ENCODE peak calls at places on chromosomes 4 and X, in eight cellular contexts. One of them, this sample, is unnamed.

GRCh38 chr4:73109493-73109892 is 40.0 kb upstream of the COX18 start:
- DNase-seq in stomach: no peak
- DNase-seq in HFF-Myc: no peak
- DNase-seq in fibroblast of villous mesenchyme: no peak
- DNase-seq in fibroblast of pulmonary artery: no peak
- DNase-seq in nephron progenitor cell: no peak
- DNase-seq in lung: no peak
- DNase-seq in left lung: no peak
- DNase-seq in this sample: no peak

GRCh38 chr4:155889946-155890345 is 13.6 kb upstream of the TDO2 start:
- DNase-seq in stomach: no peak
- DNase-seq in HFF-Myc: no peak
- DNase-seq in fibroblast of villous mesenchyme: no peak
- DNase-seq in fibroblast of pulmonary artery: no peak
- DNase-seq in nephron progenitor cell: no peak
- DNase-seq in lung: no peak
- DNase-seq in left lung: no peak
- DNase-seq in this sample: no peak

GRCh38 chrX:105837227-105837626 is 14.9 kb downstream of the NRK start:
- DNase-seq in stomach: no peak
- DNase-seq in HFF-Myc: no peak
- DNase-seq in fibroblast of villous mesenchyme: peak; percentile 64
- DNase-seq in fibroblast of pulmonary artery: peak; percentile 90
- DNase-seq in nephron progenitor cell: no peak
- DNase-seq in lung: no peak
- DNase-seq in left lung: peak; percentile 46
- DNase-seq in this sample: peak; percentile 35

GRCh38 chr4:139740531-139741041 is 75.0 kb downstream of the MGST2 start:
- DNase-seq in stomach: peak; percentile 56
- DNase-seq in HFF-Myc: peak; percentile 66
- DNase-seq in fibroblast of villous mesenchyme: peak; percentile 89
- DNase-seq in fibroblast of pulmonary artery: peak; percentile 97
- DNase-seq in nephron progenitor cell: no peak
- DNase-seq in lung: peak; percentile 52
- DNase-seq in left lung: peak; percentile 81
- DNase-seq in this sample: peak; percentile 62

GRCh38 chrX:106936246-106936645 is 16.0 kb downstream of the CLDN2 start:
- DNase-seq in stomach: no peak
- DNase-seq in HFF-Myc: no peak
- DNase-seq in fibroblast of villous mesenchyme: no peak
- DNase-seq in fibroblast of pulmonary artery: no peak
- DNase-seq in nephron progenitor cell: no peak
- DNase-seq in lung: no peak
- DNase-seq in left lung: no peak
- DNase-seq in this sample: no peak

GRCh38 chr4:36177946-36178345 is 66.4 kb downstream of the ARAP2 start:
- DNase-seq in stomach: no peak
- DNase-seq in HFF-Myc: no peak
- DNase-seq in fibroblast of villous mesenchyme: no peak
- DNase-seq in fibroblast of pulmonary artery: no peak
- DNase-seq in nephron progenitor cell: no peak
- DNase-seq in lung: no peak
- DNase-seq in left lung: no peak
- DNase-seq in this sample: no peak

GRCh38 chr4:184313058-184313709 is 95.5 kb upstream of the ENPP6 start:
- DNase-seq in stomach: no peak
- DNase-seq in HFF-Myc: no peak
- DNase-seq in fibroblast of villous mesenchyme: no peak
- DNase-seq in fibroblast of pulmonary artery: no peak
- DNase-seq in nephron progenitor cell: no peak
- DNase-seq in lung: no peak
- DNase-seq in left lung: no peak
- DNase-seq in this sample: no peak

GRCh38 chr4:1035510-1035909 is 24.1 kb downstream of the FGFRL1 start:
- DNase-seq in stomach: peak; percentile 78
- DNase-seq in HFF-Myc: no peak
- DNase-seq in fibroblast of villous mesenchyme: no peak
- DNase-seq in fibroblast of pulmonary artery: no peak
- DNase-seq in nephron progenitor cell: no peak
- DNase-seq in lung: no peak
- DNase-seq in left lung: no peak
- DNase-seq in this sample: no peak

GRCh38 chrX:100976211-100976610 is 6.7 kb downstream of the ARL13A start:
- DNase-seq in stomach: no peak
- DNase-seq in HFF-Myc: no peak
- DNase-seq in fibroblast of villous mesenchyme: no peak
- DNase-seq in fibroblast of pulmonary artery: no peak
- DNase-seq in nephron progenitor cell: no peak
- DNase-seq in lung: no peak
- DNase-seq in left lung: no peak
- DNase-seq in this sample: no peak

GRCh38 chr4:155948541-155948940 is 5.1 kb downstream of the CTSO start:
- DNase-seq in stomach: no peak
- DNase-seq in HFF-Myc: no peak
- DNase-seq in fibroblast of villous mesenchyme: no peak
- DNase-seq in fibroblast of pulmonary artery: no peak
- DNase-seq in nephron progenitor cell: no peak
- DNase-seq in lung: no peak
- DNase-seq in left lung: no peak
- DNase-seq in this sample: no peak

GRCh38 chr4:108861339-108861738 is 98.5 kb upstream of the ETNPPL start:
- DNase-seq in stomach: no peak
- DNase-seq in HFF-Myc: no peak
- DNase-seq in fibroblast of villous mesenchyme: peak; percentile 14
- DNase-seq in fibroblast of pulmonary artery: peak; percentile 31
- DNase-seq in nephron progenitor cell: peak; percentile 48
- DNase-seq in lung: no peak
- DNase-seq in left lung: no peak
- DNase-seq in this sample: no peak

GRCh38 chr4:10552591-10553280 is 95.5 kb upstream of the ZNF518B start:
- DNase-seq in stomach: no peak
- DNase-seq in HFF-Myc: no peak
- DNase-seq in fibroblast of villous mesenchyme: no peak
- DNase-seq in fibroblast of pulmonary artery: no peak
- DNase-seq in nephron progenitor cell: no peak
- DNase-seq in lung: no peak
- DNase-seq in left lung: no peak
- DNase-seq in this sample: no peak

GRCh38 chr4:176193126-176193525 is 2.3 kb downstream of the SPATA4 start:
- DNase-seq in stomach: no peak
- DNase-seq in HFF-Myc: no peak
- DNase-seq in fibroblast of villous mesenchyme: peak; percentile 37
- DNase-seq in fibroblast of pulmonary artery: peak; percentile 25
- DNase-seq in nephron progenitor cell: no peak
- DNase-seq in lung: no peak
- DNase-seq in left lung: no peak
- DNase-seq in this sample: no peak

GRCh38 chr4:180281726-180282125 is 1961.5 kb upstream of the TENM3 start:
- DNase-seq in stomach: no peak
- DNase-seq in HFF-Myc: no peak
- DNase-seq in fibroblast of villous mesenchyme: no peak
- DNase-seq in fibroblast of pulmonary artery: no peak
- DNase-seq in nephron progenitor cell: no peak
- DNase-seq in lung: no peak
- DNase-seq in left lung: no peak
- DNase-seq in this sample: no peak

GRCh38 chrX:96394566-96394965 is 290.1 kb upstream of the DIAPH2 start:
- DNase-seq in stomach: no peak
- DNase-seq in HFF-Myc: no peak
- DNase-seq in fibroblast of villous mesenchyme: peak; percentile 60
- DNase-seq in fibroblast of pulmonary artery: no peak
- DNase-seq in nephron progenitor cell: no peak
- DNase-seq in lung: no peak
- DNase-seq in left lung: no peak
- DNase-seq in this sample: no peak

GRCh38 chr4:53459548-53459947 is 82.1 kb downstream of the FIP1L1 start:
- DNase-seq in stomach: no peak
- DNase-seq in HFF-Myc: no peak
- DNase-seq in fibroblast of villous mesenchyme: peak; percentile 60
- DNase-seq in fibroblast of pulmonary artery: peak; percentile 50
- DNase-seq in nephron progenitor cell: no peak
- DNase-seq in lung: peak; percentile 40
- DNase-seq in left lung: no peak
- DNase-seq in this sample: no peak

DNA sequence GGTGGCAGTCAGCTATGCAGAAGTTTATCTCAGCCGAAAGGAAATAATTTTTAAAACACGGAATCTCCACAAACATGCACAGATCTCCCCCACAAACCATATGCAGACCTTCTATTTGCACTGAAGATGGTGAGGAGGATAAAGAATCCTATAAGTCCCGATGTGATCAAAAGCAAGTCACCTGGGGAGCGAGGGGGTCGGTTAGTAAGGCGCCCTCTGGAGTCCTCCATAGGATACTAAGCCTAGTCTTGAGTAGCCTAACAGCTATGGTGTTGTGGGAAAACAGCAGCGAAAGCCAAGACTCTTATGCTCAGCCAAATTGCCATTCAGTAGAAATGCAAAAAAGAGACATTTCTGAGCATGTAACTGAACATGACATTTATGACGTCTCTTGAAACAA is 210.9 kb downstream of the FRMPD4 start:
- DNase-seq in stomach: no peak
- DNase-seq in HFF-Myc: no peak
- DNase-seq in fibroblast of villous mesenchyme: no peak
- DNase-seq in fibroblast of pulmonary artery: no peak
- DNase-seq in nephron progenitor cell: no peak
- DNase-seq in lung: no peak
- DNase-seq in left lung: no peak
- DNase-seq in this sample: no peak
- TF ChIP-seq CTCF in stomach: no peak
- TF ChIP-seq CTCF in HFF-Myc: no peak
- TF ChIP-seq CTCF in fibroblast of villous mesenchyme: no peak
- TF ChIP-seq CTCF in fibroblast of pulmonary artery: no peak
- TF ChIP-seq CTCF in nephron progenitor cell: no peak
- TF ChIP-seq CTCF in lung: no peak
- TF ChIP-seq CTCF in left lung: no peak
- TF ChIP-seq CTCF in this sample: no peak

DNA sequence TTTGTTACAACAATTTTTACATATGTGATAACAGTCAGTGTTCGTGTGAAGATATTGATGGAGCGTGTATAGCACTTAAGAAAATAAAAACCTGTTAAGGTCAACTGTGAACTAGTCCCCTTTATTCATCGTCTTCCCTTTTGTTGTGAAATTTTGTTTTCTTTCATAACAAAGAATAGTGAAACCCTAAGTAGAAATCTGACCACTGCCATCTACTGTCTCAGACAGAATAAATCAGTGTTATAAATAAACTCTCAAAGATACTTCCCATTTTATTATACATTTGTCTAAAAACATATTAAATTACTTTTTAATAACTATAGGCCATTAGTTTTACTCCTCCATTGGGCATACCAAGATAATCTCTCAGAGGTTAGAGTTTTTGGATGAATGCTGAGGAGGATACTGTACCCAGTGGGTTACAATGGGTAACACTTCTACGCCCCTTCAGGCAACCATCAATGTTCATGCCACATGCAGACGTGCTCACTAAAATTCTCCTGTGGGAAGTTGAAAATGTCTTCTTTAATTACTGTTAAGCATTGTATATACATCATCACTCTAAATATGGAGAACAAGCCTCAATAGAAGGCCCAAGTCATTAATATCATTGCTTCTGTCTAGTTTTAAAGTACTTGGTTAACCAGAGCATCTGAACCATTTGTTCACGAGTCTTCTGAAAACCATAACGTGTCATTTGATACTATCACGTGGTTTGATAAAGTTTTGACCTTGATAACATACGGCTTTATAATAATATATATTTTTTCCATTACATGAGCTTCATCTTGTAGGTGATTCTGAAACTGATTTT is 171.2 kb downstream of the TMA16 start:
- DNase-seq in stomach: no peak
- DNase-seq in HFF-Myc: no peak
- DNase-seq in fibroblast of villous mesenchyme: no peak
- DNase-seq in fibroblast of pulmonary artery: no peak
- DNase-seq in nephron progenitor cell: no peak
- DNase-seq in lung: no peak
- DNase-seq in left lung: no peak
- DNase-seq in this sample: no peak
- TF ChIP-seq CTCF in stomach: no peak
- TF ChIP-seq CTCF in HFF-Myc: no peak
- TF ChIP-seq CTCF in fibroblast of villous mesenchyme: no peak
- TF ChIP-seq CTCF in fibroblast of pulmonary artery: no peak
- TF ChIP-seq CTCF in nephron progenitor cell: no peak
- TF ChIP-seq CTCF in lung: no peak
- TF ChIP-seq CTCF in left lung: no peak
- TF ChIP-seq CTCF in this sample: no peak

GRCh38 chrX:31297881-31298280 is 226.0 kb upstream of the FTHL17 start:
- DNase-seq in stomach: no peak
- DNase-seq in HFF-Myc: no peak
- DNase-seq in fibroblast of villous mesenchyme: no peak
- DNase-seq in fibroblast of pulmonary artery: no peak
- DNase-seq in nephron progenitor cell: no peak
- DNase-seq in lung: no peak
- DNase-seq in left lung: no peak
- DNase-seq in this sample: no peak

GRCh38 chrX:31287861-31288260 is 216.0 kb upstream of the FTHL17 start:
- DNase-seq in stomach: no peak
- DNase-seq in HFF-Myc: no peak
- DNase-seq in fibroblast of villous mesenchyme: no peak
- DNase-seq in fibroblast of pulmonary artery: peak; percentile 32
- DNase-seq in nephron progenitor cell: no peak
- DNase-seq in lung: no peak
- DNase-seq in left lung: no peak
- DNase-seq in this sample: no peak

GRCh38 chrX:31294475-31294874 is 222.6 kb upstream of the FTHL17 start:
- DNase-seq in stomach: no peak
- DNase-seq in HFF-Myc: no peak
- DNase-seq in fibroblast of villous mesenchyme: no peak
- DNase-seq in fibroblast of pulmonary artery: no peak
- DNase-seq in nephron progenitor cell: no peak
- DNase-seq in lung: no peak
- DNase-seq in left lung: no peak
- DNase-seq in this sample: no peak

GRCh38 chrX:31298881-31299280 is 227.0 kb upstream of the FTHL17 start:
- DNase-seq in stomach: no peak
- DNase-seq in HFF-Myc: no peak
- DNase-seq in fibroblast of villous mesenchyme: no peak
- DNase-seq in fibroblast of pulmonary artery: no peak
- DNase-seq in nephron progenitor cell: no peak
- DNase-seq in lung: no peak
- DNase-seq in left lung: no peak
- DNase-seq in this sample: no peak

DNA sequence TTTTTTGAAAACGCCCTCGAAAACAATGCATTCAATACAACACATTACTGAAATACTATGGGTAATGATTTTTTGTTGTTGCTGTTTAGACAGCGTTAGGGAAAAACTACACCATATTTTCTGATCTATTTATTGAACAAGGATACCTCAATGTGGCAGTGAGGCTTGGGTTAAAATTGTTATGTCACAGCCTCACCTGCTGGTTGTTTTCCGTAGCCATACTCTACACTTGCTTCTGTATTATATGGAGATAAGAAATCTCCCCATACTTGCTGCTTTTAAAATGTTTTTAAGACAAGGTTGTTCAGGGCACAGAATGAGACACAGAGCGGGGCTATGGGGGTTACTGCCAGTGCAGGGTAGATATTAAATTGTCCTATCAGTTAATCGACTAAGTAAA is 221.6 kb upstream of the FTHL17 start:
- DNase-seq in stomach: no peak
- DNase-seq in HFF-Myc: no peak
- DNase-seq in fibroblast of villous mesenchyme: no peak
- DNase-seq in fibroblast of pulmonary artery: no peak
- DNase-seq in nephron progenitor cell: no peak
- DNase-seq in lung: no peak
- DNase-seq in left lung: no peak
- DNase-seq in this sample: no peak
- TF ChIP-seq CTCF in stomach: no peak
- TF ChIP-seq CTCF in HFF-Myc: peak; percentile 8
- TF ChIP-seq CTCF in fibroblast of villous mesenchyme: peak; percentile 11
- TF ChIP-seq CTCF in fibroblast of pulmonary artery: no peak
- TF ChIP-seq CTCF in nephron progenitor cell: no peak
- TF ChIP-seq CTCF in lung: no peak
- TF ChIP-seq CTCF in left lung: no peak
- TF ChIP-seq CTCF in this sample: peak; percentile 4

GRCh38 chr4:78923459-78924312 is 15.6 kb downstream of the PAQR3 start:
- DNase-seq in stomach: no peak
- DNase-seq in HFF-Myc: no peak
- DNase-seq in fibroblast of villous mesenchyme: peak; percentile 25
- DNase-seq in fibroblast of pulmonary artery: peak; percentile 9
- DNase-seq in nephron progenitor cell: no peak
- DNase-seq in lung: no peak
- DNase-seq in left lung: no peak
- DNase-seq in this sample: no peak
- TF ChIP-seq CTCF in stomach: no peak
- TF ChIP-seq CTCF in HFF-Myc: no peak
- TF ChIP-seq CTCF in fibroblast of villous mesenchyme: peak; percentile 13
- TF ChIP-seq CTCF in fibroblast of pulmonary artery: peak; percentile 9
- TF ChIP-seq CTCF in nephron progenitor cell: no peak
- TF ChIP-seq CTCF in lung: no peak
- TF ChIP-seq CTCF in left lung: no peak
- TF ChIP-seq CTCF in this sample: no peak

This sample was measured in psoas muscle.